ENCODE peak calls at places on chromosomes 2 and 18, in five cellular contexts. X is neural crest cell, H is GM06990, I is fibroblast of the aortic adventitia, T is RWPE1. D is an unnamed sample.

GRCh38 chr2:127909019-127909418 is 23.3 kb upstream of the AMMECR1L start:
- DNase-seq in X (no peak), H (no peak), I (no peak), T (no peak), D (no peak)

GRCh38 chr18:31860488-31860887 is 82.4 kb downstream of the TRAPPC8 start:
- DNase-seq in X (no peak), H (no peak), I (peak; percentile 7), T (no peak), D (no peak)

GRCh38 chr2:223465793-223466192 is 136.4 kb downstream of the SCG2 start:
- DNase-seq in X (no peak), H (no peak), I (peak; percentile 99), T (peak; percentile 83), D (no peak)

GRCh38 chr18:68467966-68468365 is 246.9 kb downstream of the TMX3 start:
- DNase-seq in X (no peak), H (no peak), I (no peak), T (no peak), D (no peak)

GRCh38 chr2:62938126-62938525 is 112.5 kb upstream of the OTX1 start:
- DNase-seq in X (no peak), H (no peak), I (no peak), T (no peak), D (no peak)

GRCh38 chr2:112032615-112033457 is 22.2 kb upstream of the TMEM87B start:
- DNase-seq in X (no peak), H (no peak), I (peak; percentile 80), T (peak; percentile 69), D (no peak)

GRCh38 chr2:17543848-17544645 is 3.6 kb downstream of the VSNL1 start:
- DNase-seq in X (no peak), H (no peak), I (peak; percentile 52), T (peak; percentile 57), D (no peak)

GRCh38 chr2:96154506-96155380 is 9.5 kb upstream of the DUSP2 start:
- DNase-seq in X (no peak), H (no peak), I (no peak), T (no peak), D (no peak)

GRCh38 chr2:166419616-166419934 is 43.8 kb upstream of the SCN9A start:
- DNase-seq in X (no peak), H (no peak), I (peak; percentile 76), T (peak; percentile 19), D (no peak)

GRCh38 chr18:78939105-78939504 is 40.5 kb upstream of the SALL3 start:
- DNase-seq in X (no peak), H (no peak), I (no peak), T (peak; percentile 26), D (no peak)

GRCh38 chr2:53863538-53864227 is 3.9 kb upstream of the GPR75 start:
- DNase-seq in X (no peak), H (no peak), I (no peak), T (no peak), D (no peak)

GRCh38 chr18:52160652-52161051 is 179.3 kb upstream of the DCC start:
- DNase-seq in X (no peak), H (no peak), I (no peak), T (peak; percentile 78), D (no peak)

GRCh38 chr2:191150451-191151314 is at the start of gene STAT4:
- DNase-seq in X (no peak), H (peak; percentile 64), I (peak; percentile 37), T (no peak), D (peak; percentile 73)

GRCh38 chr18:22230403-22231042 is 61.1 kb downstream of the GATA6 start:
- DNase-seq in X (no peak), H (no peak), I (peak; percentile 67), T (peak; percentile 30), D (no peak)

GRCh38 chr2:238285653-238286082 is 2.7 kb downstream of the PER2 start:
- DNase-seq in X (peak; percentile 28), H (no peak), I (peak; percentile 94), T (peak; percentile 85), D (no peak)

GRCh38 chr18:21167641-21168372 is 56.2 kb upstream of the ROCK1 start:
- DNase-seq in X (no peak), H (no peak), I (no peak), T (no peak), D (no peak)

GRCh38 chr2:232376260-232376659 is 2.3 kb upstream of the ALPP start:
- DNase-seq in X (no peak), H (no peak), I (no peak), T (no peak), D (no peak)

GRCh38 chr2:190679813-190680591 is 31.1 kb downstream of the NAB1 start:
- DNase-seq in X (peak; percentile 57), H (peak; percentile 57), I (no peak), T (no peak), D (peak; percentile 38)

GRCh38 chr2:218501665-218502064 is 66.5 kb downstream of the USP37 start:
- DNase-seq in X (no peak), H (no peak), I (peak; percentile 69), T (no peak), D (no peak)

GRCh38 chr18:8977701-8978100 is 124.8 kb upstream of the NDUFV2 start:
- DNase-seq in X (no peak), H (no peak), I (no peak), T (no peak), D (no peak)

GRCh38 chr2:24231461-24231881 is 56.6 kb downstream of the FAM228A start:
- DNase-seq in X (peak; percentile 12), H (no peak), I (peak; percentile 8), T (no peak), D (no peak)

GRCh38 chr18:22188551-22189267 is 19.3 kb downstream of the GATA6 start:
- DNase-seq in X (no peak), H (no peak), I (peak; percentile 57), T (no peak), D (no peak)

GRCh38 chr18:3380384-3380961 is 69.5 kb upstream of the TGIF1 start:
- DNase-seq in X (no peak), H (peak; percentile 46), I (peak; percentile 78), T (peak; percentile 79), D (no peak)

GRCh38 chr2:180324191-180324590 is 317.1 kb upstream of the CWC22 start:
- DNase-seq in X (no peak), H (no peak), I (peak; percentile 7), T (peak; percentile 1), D (no peak)

GRCh38 chr2:118014492-118014824 is 588 bp upstream of the CCDC93 start:
- DNase-seq in X (peak; percentile 16), H (no peak), I (no peak), T (no peak), D (peak; percentile 29)

GRCh38 chr2:68426885-68427579 is 40.1 kb downstream of the FBXO48 start:
- DNase-seq in X (no peak), H (peak; percentile 66), I (peak; percentile 10), T (no peak), D (peak; percentile 45)

GRCh38 chr2:210302326-210302725 is 12.6 kb downstream of the MYL1 start:
- DNase-seq in X (no peak), H (no peak), I (no peak), T (no peak), D (no peak)

GRCh38 chr2:237025090-237025865 is 60.4 kb upstream of the COPS8 start:
- DNase-seq in X (no peak), H (no peak), I (peak; percentile 82), T (peak; percentile 63), D (no peak)

GRCh38 chr2:20582600-20583221 is 68.2 kb downstream of the HS1BP3 start:
- DNase-seq in X (no peak), H (no peak), I (no peak), T (no peak), D (no peak)

GRCh38 chr2:38622210-38622609 is 19.5 kb upstream of the HNRNPLL start:
- DNase-seq in X (no peak), H (no peak), I (no peak), T (no peak), D (no peak)

GRCh38 chr2:108535380-108535677 is 1.1 kb downstream of the LIMS1 start:
- DNase-seq in X (no peak), H (no peak), I (no peak), T (no peak), D (no peak)

GRCh38 chr2:224083631-224084030 is 44.5 kb upstream of the SERPINE2 start:
- DNase-seq in X (no peak), H (no peak), I (no peak), T (no peak), D (no peak)

GRCh38 chr2:65072181-65072970 is 16.2 kb downstream of the CEP68 start:
- DNase-seq in X (no peak), H (peak; percentile 26), I (no peak), T (no peak), D (no peak)

GRCh38 chr18:33606621-33607020 is 28.6 kb downstream of the ASXL3 start:
- DNase-seq in X (no peak), H (no peak), I (no peak), T (no peak), D (no peak)

GRCh38 chr2:3290655-3291054 is 87.0 kb downstream of the EIPR1 start:
- DNase-seq in X (no peak), H (no peak), I (no peak), T (no peak), D (no peak)

GRCh38 chr2:160299540-160299939 is 99.5 kb upstream of the ITGB6 start:
- DNase-seq in X (no peak), H (no peak), I (peak; percentile 68), T (no peak), D (no peak)

GRCh38 chr2:216012133-216012829 is 1.1 kb downstream of the MREG start:
- DNase-seq in X (no peak), H (no peak), I (no peak), T (peak; percentile 68), D (no peak)
- TF ChIP-seq CTCF in X (peak; percentile 30), H (no peak), I (no peak), T (no peak), D (no peak)

DNA sequence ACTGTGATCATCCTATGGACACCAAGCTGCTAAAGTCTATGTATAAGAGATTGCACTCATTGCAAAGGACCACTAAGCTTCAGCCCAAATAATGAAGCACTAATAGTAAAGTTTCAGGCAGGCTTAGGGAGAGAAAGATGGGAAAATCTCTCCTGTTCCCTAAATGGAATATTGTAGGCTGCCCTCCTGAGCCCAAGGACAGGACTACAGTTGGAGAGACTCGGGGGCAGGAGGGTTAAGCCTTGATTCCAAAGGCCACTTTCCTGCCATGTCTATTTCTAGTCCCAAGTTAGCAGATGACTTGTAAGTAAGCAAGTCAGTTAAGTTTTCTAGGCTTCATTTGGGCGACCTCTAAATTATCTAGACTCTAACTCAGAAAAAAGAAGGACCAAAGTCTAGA is 9.0 kb downstream of the TMEM247 start:
- DNase-seq in X (no peak), H (no peak), I (no peak), T (no peak), D (no peak)
- TF ChIP-seq CTCF in X (no peak), H (no peak), I (peak; percentile 26), T (no peak), D (no peak)

GRCh38 chr2:83115155-83115554 is 1343.9 kb downstream of the SUCLG1 start:
- DNase-seq in X (no peak), H (no peak), I (no peak), T (no peak), D (no peak)
- TF ChIP-seq CTCF in X (no peak), H (no peak), I (no peak), T (no peak), D (no peak)

DNA sequence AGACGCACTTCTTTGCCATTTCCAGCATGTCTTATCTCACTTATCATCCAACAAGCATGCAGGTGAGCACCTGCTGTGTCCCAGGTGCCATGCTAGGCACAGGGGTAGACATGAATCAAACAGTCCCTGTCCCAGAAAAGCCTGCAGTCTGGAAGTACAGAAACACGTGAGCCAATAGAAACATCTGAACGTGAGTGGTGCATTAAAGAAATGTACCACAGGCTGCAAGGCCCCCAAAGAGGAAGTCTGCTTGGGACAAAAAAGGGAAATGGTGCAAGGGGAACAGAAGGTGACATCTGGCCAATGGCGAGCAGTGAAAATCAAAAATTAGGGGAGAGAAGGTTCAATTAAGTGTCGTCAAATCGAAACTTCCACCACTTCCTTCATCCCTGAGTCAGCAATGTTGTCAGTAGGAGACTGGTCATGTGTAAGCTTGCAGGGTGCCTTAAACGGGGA is 17.6 kb upstream of the TMEM247 start:
- DNase-seq in X (no peak), H (no peak), I (no peak), T (no peak), D (no peak)
- TF ChIP-seq CTCF in X (peak; percentile 5), H (no peak), I (no peak), T (peak; percentile 67), D (no peak)